ENCODE peak calls at places on chromosome 16, in eight cellular contexts. Z, K, S, X, H, T, R and J are unnamed samples.

GRCh38 chr16:84115919-84116719 is 623 bp downstream of the MBTPS1 start:
- DNase-seq in Z (no peak), K (no peak), S (no peak), X (no peak), H (peak), T (peak), R (no peak), J (peak)

GRCh38 chr16:56311208-56312027 is 113.9 kb downstream of the AMFR start:
- DNase-seq in Z (no peak), K (no peak), S (no peak), X (no peak), H (no peak), T (peak), R (no peak), J (no peak)

GRCh38 chr16:78045865-78046581 is 23.7 kb downstream of the CLEC3A start:
- DNase-seq in Z (peak), K (peak), S (peak), X (no peak), H (peak), T (no peak), R (peak), J (no peak)

GRCh38 chr16:3783516-3783915 is 66.2 kb upstream of the TRAP1 start:
- DNase-seq in Z (no peak), K (no peak), S (no peak), X (no peak), H (no peak), T (no peak), R (no peak), J (no peak)

GRCh38 chr16:3171855-3172593 is 16.0 kb upstream of the OR1F1 start:
- DNase-seq in Z (no peak), K (no peak), S (no peak), X (no peak), H (peak), T (no peak), R (no peak), J (no peak)

GRCh38 chr16:88697831-88698693 is 8.1 kb downstream of the RNF166 start:
- DNase-seq in Z (no peak), K (no peak), S (no peak), X (no peak), H (no peak), T (peak), R (no peak), J (no peak)

GRCh38 chr16:9843424-9844013 is 338.7 kb downstream of the GRIN2A start:
- DNase-seq in Z (no peak), K (no peak), S (no peak), X (no peak), H (no peak), T (no peak), R (no peak), J (no peak)

GRCh38 chr16:7871371-7871770 is 538.7 kb downstream of the RBFOX1 start:
- DNase-seq in Z (no peak), K (no peak), S (no peak), X (no peak), H (no peak), T (no peak), R (no peak), J (no peak)

GRCh38 chr16:7086842-7087616 is 245.6 kb upstream of the RBFOX1 start:
- DNase-seq in Z (no peak), K (no peak), S (peak), X (no peak), H (no peak), T (no peak), R (no peak), J (no peak)

GRCh38 chr16:84105948-84106740 is 10.6 kb downstream of the MBTPS1 start:
- DNase-seq in Z (no peak), K (no peak), S (no peak), X (no peak), H (no peak), T (no peak), R (no peak), J (no peak)

GRCh38 chr16:55437627-55438026 is 41.4 kb upstream of the MMP2 start:
- DNase-seq in Z (no peak), K (no peak), S (no peak), X (no peak), H (no peak), T (no peak), R (no peak), J (no peak)

GRCh38 chr16:13168091-13168572 is 266.7 kb downstream of the SHISA9 start:
- DNase-seq in Z (no peak), K (no peak), S (peak), X (no peak), H (no peak), T (peak), R (no peak), J (no peak)

GRCh38 chr16:23712976-23713375 is at the start of gene ERN2:
- DNase-seq in Z (no peak), K (no peak), S (no peak), X (no peak), H (no peak), T (no peak), R (no peak), J (peak)

GRCh38 chr16:84047206-84047605 is 4.6 kb upstream of the SLC38A8 start:
- DNase-seq in Z (no peak), K (no peak), S (no peak), X (no peak), H (no peak), T (no peak), R (no peak), J (no peak)

GRCh38 chr16:49857423-49858181 is 1.7 kb upstream of the ZNF423 start:
- DNase-seq in Z (no peak), K (no peak), S (peak), X (no peak), H (peak), T (peak), R (peak), J (peak)

GRCh38 chr16:54928421-54929089 is 2.1 kb upstream of the IRX5 start:
- DNase-seq in Z (no peak), K (peak), S (peak), X (no peak), H (peak), T (peak), R (peak), J (no peak)

GRCh38 chr16:84548971-84549844 is 44.7 kb upstream of the MEAK7 start:
- DNase-seq in Z (no peak), K (no peak), S (no peak), X (no peak), H (no peak), T (no peak), R (no peak), J (peak)

GRCh38 chr16:88815901-88816589 is 4.3 kb upstream of the APRT start:
- DNase-seq in Z (no peak), K (no peak), S (peak), X (no peak), H (peak), T (peak), R (no peak), J (peak)

GRCh38 chr16:69490707-69491324 is 66.4 kb downstream of the CYB5B start:
- DNase-seq in Z (no peak), K (no peak), S (no peak), X (no peak), H (no peak), T (no peak), R (no peak), J (no peak)

GRCh38 chr16:66399031-66399430 is 28.1 kb upstream of the BEAN1 start:
- DNase-seq in Z (no peak), K (no peak), S (no peak), X (no peak), H (no peak), T (no peak), R (no peak), J (no peak)

GRCh38 chr16:3520398-3520797 is 19.6 kb downstream of the CLUAP1 start:
- DNase-seq in Z (peak), K (no peak), S (peak), X (no peak), H (no peak), T (no peak), R (no peak), J (no peak)

DNA sequence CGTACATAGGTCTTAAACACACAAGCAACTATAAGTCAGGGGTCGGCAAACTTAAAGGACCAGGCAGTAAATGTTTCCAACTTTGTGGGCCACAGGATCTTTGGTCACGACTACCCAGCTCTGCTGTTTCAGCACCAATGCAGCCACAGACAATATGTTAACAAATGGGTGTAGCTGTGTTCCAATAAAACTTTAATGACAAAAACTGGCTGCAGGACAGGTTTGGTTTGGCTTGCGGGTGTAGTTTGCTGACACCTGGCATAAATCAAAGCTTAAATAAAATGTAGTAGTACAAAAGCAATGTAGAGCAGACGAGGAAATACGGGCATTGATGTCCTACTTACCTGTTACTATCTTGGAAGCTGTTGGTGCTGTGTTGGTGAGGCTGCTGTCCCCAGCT is 84.7 kb downstream of the SLC5A11 start:
- DNase-seq in Z (no peak), K (no peak), S (no peak), X (no peak), H (no peak), T (no peak), R (no peak), J (peak)
- H3K27ac ChIP-seq in Z (no peak), K (no peak), S (no peak), X (no peak), H (no peak), T (no peak), R (no peak), J (no peak)

DNA sequence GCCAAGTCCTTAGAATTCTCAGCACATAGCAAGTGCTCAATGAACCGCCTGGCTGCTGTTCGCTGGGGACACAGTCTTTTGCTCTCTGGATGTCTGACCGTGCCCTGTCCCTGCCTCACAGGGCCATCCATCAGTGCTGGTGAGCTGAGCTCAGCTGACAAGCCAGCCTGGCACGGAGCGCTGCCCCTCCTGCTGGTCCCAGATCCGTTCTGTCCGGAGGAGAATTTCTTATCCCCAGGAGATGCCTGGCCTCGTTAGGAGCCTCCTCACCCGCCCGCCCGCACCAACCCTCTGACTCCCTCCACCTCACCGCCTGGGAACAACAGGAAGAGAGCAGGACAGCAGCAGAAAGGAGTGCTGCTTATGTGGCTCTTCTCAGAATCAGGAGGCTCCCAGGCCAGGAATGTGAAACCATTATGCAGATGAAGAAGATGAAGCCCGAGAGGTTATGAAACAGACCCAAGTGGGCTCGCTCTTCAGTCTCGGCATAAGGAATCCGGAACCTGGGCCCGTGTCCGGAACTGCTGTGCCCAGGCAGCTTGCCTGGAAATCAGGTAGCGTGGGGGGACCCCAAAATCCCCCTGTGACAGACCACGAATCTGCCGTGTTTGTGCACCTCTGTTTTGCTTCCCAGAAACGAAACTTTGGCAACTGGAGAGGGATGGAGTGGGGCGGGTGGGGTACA is 28.8 kb upstream of the RMI2 start:
- DNase-seq in Z (no peak), K (no peak), S (no peak), X (no peak), H (no peak), T (no peak), R (no peak), J (no peak)
- TF ChIP-seq CTCF in Z (no peak), K (no peak), S (no peak), X (no peak), H (no peak), T (no peak), R (no peak), J (no peak)

GRCh38 chr16:57757883-57758282 is 22.3 kb downstream of the KATNB1 start:
- DNase-seq in Z (no peak), K (no peak), S (no peak), X (no peak), H (no peak), T (no peak), R (peak), J (no peak)
- H3K27ac ChIP-seq in Z (no peak), K (no peak), S (no peak), X (peak), H (peak), T (no peak), R (no peak), J (peak)

DNA sequence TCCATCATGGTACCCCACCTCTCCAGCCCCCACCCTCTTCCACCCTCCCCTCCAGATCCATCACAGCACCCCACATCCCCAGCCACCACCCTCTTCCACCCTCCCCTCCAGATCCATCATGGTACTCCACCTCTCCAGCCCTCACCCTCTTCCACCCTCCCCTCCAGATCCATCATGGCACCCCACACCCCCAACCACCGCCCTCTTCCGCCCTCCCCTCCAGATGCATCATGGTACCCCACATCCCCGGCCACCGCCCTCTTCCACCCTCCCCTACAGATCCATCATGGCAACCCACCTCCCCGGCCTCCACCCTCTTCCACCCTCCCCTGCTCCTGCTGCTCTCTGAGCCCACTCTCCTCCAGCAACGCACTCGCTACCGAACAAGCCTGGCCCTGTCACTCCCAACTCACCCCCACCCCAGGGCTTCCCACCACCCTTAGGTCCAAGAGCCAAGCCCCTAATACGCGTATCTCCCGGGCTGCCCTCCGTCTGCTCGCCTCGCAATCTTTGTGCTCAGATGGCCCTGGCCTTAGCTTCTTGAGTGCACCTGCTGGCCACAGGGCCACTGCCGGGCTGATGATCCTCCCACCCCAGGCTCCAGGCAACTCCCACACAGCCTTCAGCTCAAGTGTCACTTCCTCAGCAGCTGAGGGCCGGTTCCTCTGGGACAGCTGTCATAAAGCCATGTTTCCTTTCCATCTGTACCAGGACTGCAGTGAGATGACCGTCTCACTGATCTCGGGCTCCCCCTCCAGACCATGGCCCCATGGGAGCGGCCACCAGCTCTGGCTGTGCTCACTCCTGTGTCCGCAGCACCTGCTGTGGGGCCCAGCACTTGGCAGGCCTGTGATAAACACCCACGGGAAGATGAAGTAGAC is 25.5 kb downstream of the KDM8 start:
- DNase-seq in Z (no peak), K (no peak), S (peak), X (no peak), H (no peak), T (peak), R (no peak), J (no peak)
- TF ChIP-seq CTCF in Z (no peak), K (no peak), S (no peak), X (no peak), H (no peak), T (peak), R (no peak), J (peak)

GRCh38 chr16:29974291-29975133 is 844 bp downstream of the TAOK2 start:
- DNase-seq in Z (no peak), K (peak), S (peak), X (no peak), H (peak), T (no peak), R (no peak), J (no peak)
- H3K27ac ChIP-seq in Z (peak), K (peak), S (peak), X (peak), H (peak), T (peak), R (peak), J (peak)

GRCh38 chr16:85986931-85987749 is 88.2 kb downstream of the IRF8 start:
- DNase-seq in Z (no peak), K (peak), S (no peak), X (no peak), H (no peak), T (peak), R (no peak), J (peak)
- TF ChIP-seq CTCF in Z (peak), K (no peak), S (peak), X (peak), H (peak), T (peak), R (no peak), J (peak)

DNA sequence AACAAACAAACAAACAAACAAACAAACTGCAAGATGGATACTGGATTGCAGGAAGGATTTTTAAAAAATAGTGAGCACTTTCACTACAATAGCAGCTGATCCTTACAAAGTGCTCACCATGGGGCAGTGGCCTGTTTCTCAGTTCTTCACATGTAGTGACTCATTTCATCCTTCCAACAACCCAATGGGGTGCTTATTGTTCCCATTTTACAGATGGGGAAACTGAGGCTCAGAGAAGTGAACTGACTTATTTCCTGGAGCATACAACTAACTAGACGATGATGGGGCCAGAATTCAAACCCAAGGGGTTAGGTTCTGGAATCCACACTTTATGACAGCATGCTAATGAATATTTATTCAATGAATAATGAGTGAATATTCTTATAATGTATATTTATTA is 61.2 kb downstream of the MYH11 start:
- DNase-seq in Z (no peak), K (no peak), S (no peak), X (no peak), H (no peak), T (no peak), R (no peak), J (no peak)
- H3K27ac ChIP-seq in Z (no peak), K (no peak), S (no peak), X (no peak), H (no peak), T (no peak), R (no peak), J (no peak)

DNA sequence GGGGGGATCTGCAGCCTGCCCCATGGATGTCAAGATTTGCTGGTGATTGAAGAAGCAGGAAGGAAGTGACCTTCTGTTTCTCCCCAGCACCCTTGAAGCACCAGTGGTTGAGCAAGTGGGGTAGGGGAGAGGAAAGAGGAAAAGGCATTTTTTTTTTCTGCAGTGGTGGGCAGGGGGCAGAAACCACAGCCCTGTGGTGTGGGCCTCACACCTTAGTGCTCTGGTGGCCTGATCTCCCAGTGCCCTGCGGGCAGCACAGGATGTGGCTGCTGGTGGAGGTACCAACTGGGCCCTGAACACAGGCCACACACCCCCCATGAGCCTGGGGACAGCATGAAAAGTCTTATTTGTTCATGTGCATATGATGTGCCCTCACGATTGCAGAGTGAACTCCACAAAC is 7.1 kb downstream of the ITGAD start:
- DNase-seq in Z (no peak), K (no peak), S (no peak), X (no peak), H (no peak), T (no peak), R (no peak), J (no peak)
- TF ChIP-seq CTCF in Z (no peak), K (no peak), S (no peak), X (no peak), H (no peak), T (no peak), R (no peak), J (no peak)